ENCODE peak calls at places on chromosome 13, in nine cellular contexts. I is NCI-H774; U is activated CD4-positive, CD25-positive, alpha-beta regulatory T cell treated with anti-CD3 and anti-CD28 coated beads, Interleukin-2, amount 50 U/mL, for 16 hours; N is activated CD4-positive, alpha-beta T cell treated with anti-CD3 and anti-CD28 coated beads for 24 hours; E is thyroid gland; Z is breast epithelium; Q is LoVo; M is cardiac muscle cell; O is SHP77. L is an unnamed sample.

GRCh38 chr13:109180905-109181425 is 551.6 kb downstream of the MYO16 start:
- DNase-seq in U (no peak), O (no peak), E (no peak), N (no peak), Z (no peak), M (no peak), I (no peak), Q (peak; percentile 29), L (no peak)

GRCh38 chr13:76852991-76853390 is 33.2 kb downstream of the KCTD12 start:
- DNase-seq in Z (peak; percentile 48), I (no peak), U (no peak), N (no peak), Q (no peak), M (peak; percentile 63), E (no peak), O (no peak), L (no peak)

GRCh38 chr13:98484289-98485219 is 92.4 kb downstream of the STK24 start:
- DNase-seq in O (peak; percentile 81), Z (peak; percentile 89), Q (peak; percentile 95), E (peak; percentile 93), M (peak; percentile 94), U (no peak), N (peak; percentile 36), I (no peak), L (peak; percentile 76)

GRCh38 chr13:66483712-66484111 is 746.4 kb downstream of the PCDH9 start:
- DNase-seq in U (no peak), M (no peak), E (no peak), O (no peak), Z (no peak), Q (no peak), I (no peak), N (no peak), L (no peak)

GRCh38 chr13:30804474-30804873 is 69.1 kb downstream of the ALOX5AP start:
- DNase-seq in E (no peak), Q (no peak), I (no peak), Z (no peak), N (no peak), U (no peak), M (no peak), O (no peak), L (no peak)

GRCh38 chr13:109326601-109327000 is 459.8 kb downstream of the IRS2 start:
- DNase-seq in U (no peak), I (no peak), Q (no peak), E (no peak), N (no peak), M (no peak), O (no peak), Z (no peak), L (no peak)

GRCh38 chr13:113981201-113981605 is 7.3 kb upstream of the C13orf46 start:
- DNase-seq in I (peak; percentile 100), O (peak; percentile 99), M (no peak), N (no peak), Z (peak; percentile 88), Q (peak; percentile 97), E (peak; percentile 99), U (no peak), L (no peak)

GRCh38 chr13:40149611-40150283 is 494.3 kb downstream of the COG6 start:
- DNase-seq in E (no peak), U (no peak), Z (no peak), I (no peak), N (no peak), Q (peak; percentile 14), M (no peak), O (no peak), L (no peak)

GRCh38 chr13:108897955-108898354 is 268.5 kb downstream of the MYO16 start:
- DNase-seq in Z (no peak), I (peak; percentile 42), N (no peak), M (no peak), E (no peak), Q (no peak), O (peak; percentile 63), U (no peak), L (no peak)

GRCh38 chr13:77459616-77460015 is 75.9 kb upstream of the SCEL start:
- DNase-seq in O (no peak), Z (no peak), N (no peak), I (no peak), M (no peak), U (no peak), E (no peak), Q (no peak), L (no peak)

GRCh38 chr13:43493496-43494000 is 293.2 kb downstream of the ENOX1 start:
- DNase-seq in E (no peak), M (no peak), I (no peak), U (no peak), O (no peak), N (no peak), Q (no peak), Z (no peak), L (no peak)

GRCh38 chr13:66443926-66444325 is 786.2 kb downstream of the PCDH9 start:
- DNase-seq in I (no peak), O (no peak), U (no peak), M (no peak), Z (no peak), E (no peak), Q (no peak), N (no peak), L (no peak)

GRCh38 chr13:94858856-94859811 is 146.8 kb upstream of the SOX21 start:
- DNase-seq in M (no peak), N (no peak), Q (no peak), U (no peak), O (peak; percentile 46), Z (peak; percentile 20), E (peak; percentile 37), I (no peak), L (no peak)

GRCh38 chr13:21053231-21053630 is 8.2 kb downstream of the LATS2 start:
- DNase-seq in O (no peak), E (no peak), U (no peak), M (no peak), Q (no peak), Z (no peak), I (no peak), N (no peak), L (no peak)

GRCh38 chr13:34011552-34012085 is 193.7 kb downstream of the RFC3 start:
- DNase-seq in E (no peak), O (peak; percentile 89), N (no peak), U (no peak), Z (no peak), Q (no peak), I (peak; percentile 41), M (peak; percentile 11), L (no peak)